ENCODE peak calls at places on chromosomes 5 and 9, in nine cellular contexts. J is A673; X is aorta; P is cardiac muscle cell; B is neural progenitor cell; A is mesenchymal stem cell; Y is small intestine; L is spleen; G is effector memory CD4-positive, alpha-beta T cell. Z is an unnamed sample. For H3K4me1, the result is how much of the 10 kb centered on the place peaks cover.

GRCh38 chr5:136087961-136088871 is 44.4 kb upstream of the SMAD5 start:
- DNase-seq in J (no peak), X (peak), P (peak), B (no peak), A (no peak), Y (peak), L (peak), G (no peak), Z (no peak)

GRCh38 chr5:172722309-172722815 is 48.6 kb downstream of the DUSP1 start:
- DNase-seq in J (no peak), X (peak), P (no peak), B (no peak), A (peak), Y (peak), L (no peak), G (peak), Z (no peak)

GRCh38 chr5:18333841-18334240 is 699.6 kb downstream of the TAF11L14 start:
- DNase-seq in J (no peak), X (no peak), P (no peak), B (no peak), A (no peak), Y (no peak), L (no peak), G (no peak), Z (no peak)

GRCh38 chr5:178074266-178074952 is 38.9 kb upstream of the N4BP3 start:
- DNase-seq in J (peak), X (no peak), P (peak), B (peak), A (no peak), Y (no peak), L (no peak), G (no peak), Z (no peak)

GRCh38 chr5:106843812-106844416 is 826.8 kb downstream of the EFNA5 start:
- DNase-seq in J (peak), X (no peak), P (peak), B (peak), A (peak), Y (peak), L (no peak), G (no peak), Z (no peak)

GRCh38 chr5:181167814-181168488 is 20.6 kb downstream of the OR2V2 start:
- DNase-seq in J (peak), X (no peak), P (no peak), B (peak), A (no peak), Y (no peak), L (no peak), G (no peak), Z (no peak)

GRCh38 chr9:92747459-92748232 is 17.0 kb downstream of the BICD2 start:
- DNase-seq in J (no peak), X (peak), P (no peak), B (no peak), A (peak), Y (no peak), L (peak), G (no peak), Z (no peak)

GRCh38 chr5:163463063-163463435 is 2.6 kb downstream of the HMMR start:
- DNase-seq in J (peak), X (no peak), P (no peak), B (no peak), A (no peak), Y (no peak), L (no peak), G (no peak), Z (no peak)

GRCh38 chr9:124780060-124780756 is 3.3 kb downstream of the OLFML2A start:
- DNase-seq in J (no peak), X (peak), P (no peak), B (no peak), A (no peak), Y (no peak), L (peak), G (no peak), Z (no peak)

GRCh38 chr5:72611111-72611724 is 104.0 kb upstream of the ZNF366 start:
- DNase-seq in J (peak), X (peak), P (peak), B (peak), A (peak), Y (peak), L (peak), G (peak), Z (no peak)

GRCh38 chr5:167512111-167512510 is 779.3 kb upstream of the WWC1 start:
- DNase-seq in J (no peak), X (no peak), P (no peak), B (no peak), A (no peak), Y (no peak), L (no peak), G (no peak), Z (no peak)

GRCh38 chr5:66744040-66744439 is 147.8 kb downstream of the MAST4 start:
- DNase-seq in J (peak), X (no peak), P (peak), B (no peak), A (peak), Y (no peak), L (no peak), G (no peak), Z (no peak)

GRCh38 chr5:39395521-39395920 is 29.3 kb downstream of the DAB2 start:
- DNase-seq in J (no peak), X (no peak), P (no peak), B (no peak), A (peak), Y (no peak), L (no peak), G (no peak), Z (no peak)

GRCh38 chr9:109469646-109470358 is 28.3 kb downstream of the PTPN3 start:
- DNase-seq in J (peak), X (peak), P (peak), B (peak), A (peak), Y (peak), L (no peak), G (peak), Z (no peak)

GRCh38 chr9:109473329-109473728 is 24.8 kb downstream of the PTPN3 start:
- DNase-seq in J (no peak), X (no peak), P (no peak), B (no peak), A (no peak), Y (no peak), L (no peak), G (no peak), Z (no peak)

GRCh38 chr9:109468927-109469326 is 29.2 kb downstream of the PTPN3 start:
- DNase-seq in J (no peak), X (no peak), P (no peak), B (no peak), A (no peak), Y (no peak), L (no peak), G (no peak), Z (no peak)

GRCh38 chr9:109471994-109472393 is 26.1 kb downstream of the PTPN3 start:
- DNase-seq in J (no peak), X (no peak), P (no peak), B (no peak), A (peak), Y (no peak), L (no peak), G (no peak), Z (no peak)

GRCh38 chr9:109471475-109471874 is 26.6 kb downstream of the PTPN3 start:
- DNase-seq in J (no peak), X (no peak), P (no peak), B (no peak), A (no peak), Y (no peak), L (no peak), G (no peak), Z (no peak)
- H3K4me1 ChIP-seq in J (under half), X (under half), P (under half), B (under half), A (under half), Y (under half), L (under half), G (under half), Z (half or more)

DNA sequence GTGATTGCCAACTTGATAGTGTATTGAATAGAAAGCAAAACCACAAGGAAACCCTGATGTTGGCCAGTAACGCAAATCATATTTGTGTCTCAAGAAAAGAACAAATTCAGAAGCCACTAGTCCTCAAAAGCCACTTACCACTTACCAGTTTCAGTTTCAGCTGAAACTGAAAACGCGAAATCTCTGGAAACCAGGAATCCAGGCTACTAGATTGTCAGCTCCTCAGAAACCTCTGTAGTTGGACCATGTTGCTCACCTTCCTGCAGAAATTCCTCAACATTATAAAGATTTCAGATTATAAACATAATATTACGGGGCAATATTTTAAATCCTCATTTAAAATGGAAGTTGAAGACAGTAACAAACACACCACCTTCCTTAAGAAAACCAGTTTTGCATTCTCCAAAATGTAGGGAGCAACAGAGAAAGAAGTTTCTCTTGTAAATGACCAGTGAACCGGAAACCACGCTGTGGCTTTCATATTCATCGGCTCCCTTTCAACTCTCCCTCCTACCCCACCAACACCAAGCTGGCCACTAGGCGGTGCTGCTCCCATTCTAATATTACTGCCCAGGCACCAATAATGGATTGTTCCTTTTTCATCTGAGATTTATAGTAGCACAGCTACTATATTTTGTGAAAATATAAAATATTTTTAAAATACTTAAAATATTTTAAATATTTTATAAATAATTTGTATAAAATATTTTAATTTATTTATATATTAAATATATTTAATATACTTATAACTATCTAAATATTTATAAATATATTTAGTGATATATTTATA is 8.7 kb upstream of the TMED7 start:
- DNase-seq in J (peak), X (peak), P (peak), B (peak), A (peak), Y (peak), L (peak), G (peak), Z (peak)
- H3K4me3 ChIP-seq in J (peak), X (peak), P (no peak), B (peak), A (peak), Y (no peak), L (peak), G (peak), Z (peak)

DNA sequence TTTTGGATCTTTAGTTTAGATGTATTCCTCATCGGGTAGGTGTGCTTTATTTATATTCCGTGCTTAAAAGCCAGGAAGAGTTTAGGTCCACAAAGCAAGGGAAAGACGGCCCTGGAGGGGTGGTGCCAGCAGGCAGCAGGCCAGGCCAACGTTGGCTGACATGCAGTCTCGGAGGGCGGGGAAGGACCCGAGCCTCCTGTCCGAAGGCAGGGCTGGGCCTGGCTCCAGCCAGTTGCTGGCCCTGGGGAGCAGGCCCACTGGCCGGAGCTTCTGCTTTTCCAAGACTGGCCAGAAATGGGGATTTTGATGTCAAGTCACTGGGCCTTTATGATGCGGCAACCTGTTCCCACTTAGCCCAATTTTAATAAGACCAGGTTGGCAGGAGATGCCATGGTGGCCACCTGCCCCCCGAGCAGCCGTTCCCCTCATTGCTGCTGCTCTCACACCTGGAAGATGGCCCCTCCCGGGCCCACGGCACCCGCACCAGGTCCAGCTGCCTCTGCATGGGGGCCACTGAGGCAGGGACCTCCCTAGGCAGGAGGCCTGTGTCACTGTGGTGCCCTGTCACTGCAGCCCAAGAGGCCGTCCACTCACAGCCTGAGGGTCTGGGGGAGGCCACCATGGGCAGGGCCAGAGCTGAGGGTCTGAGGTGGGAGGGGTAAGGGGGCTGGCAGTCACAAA is 23.2 kb downstream of the LPCAT1 start:
- DNase-seq in J (no peak), X (peak), P (peak), B (no peak), A (no peak), Y (no peak), L (no peak), G (no peak), Z (no peak)
- H3K4me1 ChIP-seq in J (under half), X (under half), P (under half), B (under half), A (under half), Y (under half), L (half or more), G (under half), Z (under half)

GRCh38 chr9:112377684-112378344 is 2.1 kb upstream of the HSDL2 start:
- DNase-seq in J (no peak), X (no peak), P (no peak), B (no peak), A (no peak), Y (peak), L (no peak), G (no peak), Z (no peak)
- H3K4me3 ChIP-seq in J (peak), X (peak), P (peak), B (peak), A (peak), Y (no peak), L (peak), G (peak), Z (peak)

GRCh38 chr5:139958749-139959148 is 84.3 kb downstream of the NRG2 start:
- DNase-seq in J (no peak), X (no peak), P (no peak), B (no peak), A (no peak), Y (no peak), L (no peak), G (no peak), Z (no peak)
- H3K4me1 ChIP-seq in J (under half), X (under half), P (under half), B (under half), A (under half), Y (under half), L (under half), G (under half), Z (under half)

GRCh38 chr5:76732405-76733048 is 16.6 kb downstream of the F2R start:
- DNase-seq in J (no peak), X (no peak), P (no peak), B (no peak), A (no peak), Y (no peak), L (no peak), G (no peak), Z (no peak)
- H3K4me3 ChIP-seq in J (no peak), X (no peak), P (no peak), B (no peak), A (no peak), Y (no peak), L (no peak), G (no peak), Z (no peak)

GRCh38 chr5:145978672-145979071 is 42.3 kb downstream of the SH3RF2 start:
- DNase-seq in J (peak), X (no peak), P (peak), B (no peak), A (no peak), Y (peak), L (no peak), G (no peak), Z (no peak)
- H3K4me1 ChIP-seq in J (under half), X (under half), P (half or more), B (under half), A (under half), Y (under half), L (under half), G (under half), Z (under half)

GRCh38 chr5:95810305-95811125 is 12.0 kb downstream of the GLRX start:
- DNase-seq in J (no peak), X (no peak), P (no peak), B (no peak), A (peak), Y (no peak), L (no peak), G (no peak), Z (no peak)
- H3K4me3 ChIP-seq in J (no peak), X (no peak), P (no peak), B (no peak), A (peak), Y (no peak), L (no peak), G (no peak), Z (no peak)

GRCh38 chr5:141507387-141508091 is 18.7 kb downstream of the PCDHGC5 start:
- DNase-seq in J (no peak), X (no peak), P (peak), B (peak), A (peak), Y (no peak), L (no peak), G (no peak), Z (no peak)

GRCh38 chr5:141508808-141509611 is 20.1 kb downstream of the PCDHGC5 start:
- DNase-seq in J (peak), X (peak), P (peak), B (peak), A (peak), Y (no peak), L (no peak), G (no peak), Z (peak)

GRCh38 chr5:141510160-141510559 is 21.3 kb downstream of the PCDHGC5 start:
- DNase-seq in J (no peak), X (no peak), P (no peak), B (no peak), A (no peak), Y (no peak), L (no peak), G (no peak), Z (no peak)

GRCh38 chr5:141506381-141507155 is 17.7 kb downstream of the PCDHGC5 start:
- DNase-seq in J (no peak), X (no peak), P (no peak), B (no peak), A (no peak), Y (no peak), L (no peak), G (no peak), Z (no peak)

GRCh38 chr5:141508440-141508807 is 19.5 kb downstream of the PCDHGC5 start:
- DNase-seq in J (no peak), X (no peak), P (no peak), B (no peak), A (no peak), Y (no peak), L (no peak), G (no peak), Z (no peak)
- H3K4me1 ChIP-seq in J (under half), X (under half), P (under half), B (under half), A (under half), Y (under half), L (half or more), G (under half), Z (under half)

DNA sequence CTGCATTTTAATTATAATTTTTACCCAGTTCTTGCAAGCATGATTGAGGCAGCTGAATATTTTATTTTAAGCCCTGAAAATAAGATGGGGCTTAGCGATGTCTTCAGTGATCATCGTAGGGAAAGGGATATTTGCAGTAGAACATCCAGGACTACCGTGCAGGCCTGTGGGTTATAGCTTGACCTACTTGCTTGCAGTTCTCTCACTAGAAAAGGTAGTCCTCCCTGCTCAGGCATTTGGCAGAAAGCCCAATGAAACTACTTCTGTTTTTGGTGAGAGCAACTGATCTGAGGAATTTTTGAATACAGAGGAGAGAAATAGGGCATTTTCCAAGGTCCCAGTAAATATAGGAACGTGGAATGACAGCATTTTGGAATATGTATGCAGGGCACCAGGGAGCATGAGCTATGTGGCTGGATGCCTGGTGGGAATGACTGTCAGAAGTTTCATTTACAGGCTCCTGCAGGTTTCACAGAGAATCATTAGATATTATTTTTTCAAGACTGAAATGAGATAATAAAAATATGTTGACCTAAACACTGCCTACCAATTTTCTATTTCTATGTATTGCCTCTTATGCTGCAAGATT is 417.8 kb upstream of the ACTBL2 start:
- DNase-seq in J (no peak), X (no peak), P (no peak), B (no peak), A (no peak), Y (no peak), L (no peak), G (no peak), Z (no peak)
- H3K4me3 ChIP-seq in J (no peak), X (no peak), P (no peak), B (no peak), A (no peak), Y (no peak), L (no peak), G (no peak), Z (no peak)